ENCODE peak calls at places on chromosomes 3 and 15, in four cellular contexts. I, L, Q and D are unnamed samples.

GRCh38 chr3:182212479-182213076 is 500.9 kb downstream of the SOX2 start:
- DNase-seq in L (no peak), Q (no peak), I (no peak), D (no peak)

GRCh38 chr3:62134061-62134496 is 239.3 kb downstream of the FEZF2 start:
- DNase-seq in L (no peak), I (no peak), Q (no peak), D (no peak)

GRCh38 chr3:27253831-27254230 is 115.4 kb downstream of the NEK10 start:
- DNase-seq in I (peak), L (no peak), Q (no peak), D (no peak)

GRCh38 chr15:57827021-57827420 is 120.5 kb downstream of the POLR2M start:
- DNase-seq in L (no peak), I (peak), Q (no peak), D (no peak)

GRCh38 chr3:50354186-50354764 is 3.6 kb downstream of the CYB561D2 start:
- DNase-seq in L (no peak), I (no peak), Q (no peak), D (no peak)

GRCh38 chr15:68447209-68447608 is 15.2 kb upstream of the ITGA11 start:
- DNase-seq in I (no peak), L (no peak), Q (no peak), D (no peak)

GRCh38 chr3:190229632-190230424 is 92.4 kb downstream of the CLDN1 start:
- DNase-seq in L (no peak), Q (no peak), I (no peak), D (no peak)

GRCh38 chr15:59296181-59296617 is 76.5 kb downstream of the MYO1E start:
- DNase-seq in I (no peak), Q (no peak), L (no peak), D (no peak)

GRCh38 chr3:109081746-109082510 is 36.0 kb downstream of the MORC1 start:
- DNase-seq in Q (peak), I (peak), L (peak), D (peak)

GRCh38 chr3:197204729-197205128 is 93.7 kb downstream of the DLG1 start:
- DNase-seq in Q (no peak), I (no peak), L (no peak), D (no peak)

DNA sequence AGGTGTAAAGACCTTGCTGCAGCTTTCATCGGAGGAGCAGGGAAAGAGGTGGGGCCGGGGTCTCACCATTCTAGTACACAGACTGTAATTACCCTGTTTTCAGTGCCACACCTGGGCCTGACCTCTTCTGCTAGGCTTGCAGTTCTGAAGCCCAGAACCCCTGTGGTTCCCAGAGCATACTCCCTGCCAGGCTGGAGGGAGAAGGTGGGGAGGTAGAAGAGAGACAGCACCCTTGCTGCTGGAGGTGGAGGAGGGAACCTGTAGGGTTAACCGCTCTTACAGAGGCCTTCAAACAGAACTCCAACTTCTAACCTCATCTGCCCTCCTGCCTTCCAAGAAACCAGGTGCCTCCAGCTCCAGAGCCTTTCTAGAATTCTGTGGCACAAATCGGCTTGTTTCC is 27.0 kb downstream of the PCOLCE2 start:
- DNase-seq in L (no peak), I (no peak), Q (no peak), D (no peak)
- TF ChIP-seq SPI1 in L (no peak), I (no peak), Q (no peak), D (no peak)

DNA sequence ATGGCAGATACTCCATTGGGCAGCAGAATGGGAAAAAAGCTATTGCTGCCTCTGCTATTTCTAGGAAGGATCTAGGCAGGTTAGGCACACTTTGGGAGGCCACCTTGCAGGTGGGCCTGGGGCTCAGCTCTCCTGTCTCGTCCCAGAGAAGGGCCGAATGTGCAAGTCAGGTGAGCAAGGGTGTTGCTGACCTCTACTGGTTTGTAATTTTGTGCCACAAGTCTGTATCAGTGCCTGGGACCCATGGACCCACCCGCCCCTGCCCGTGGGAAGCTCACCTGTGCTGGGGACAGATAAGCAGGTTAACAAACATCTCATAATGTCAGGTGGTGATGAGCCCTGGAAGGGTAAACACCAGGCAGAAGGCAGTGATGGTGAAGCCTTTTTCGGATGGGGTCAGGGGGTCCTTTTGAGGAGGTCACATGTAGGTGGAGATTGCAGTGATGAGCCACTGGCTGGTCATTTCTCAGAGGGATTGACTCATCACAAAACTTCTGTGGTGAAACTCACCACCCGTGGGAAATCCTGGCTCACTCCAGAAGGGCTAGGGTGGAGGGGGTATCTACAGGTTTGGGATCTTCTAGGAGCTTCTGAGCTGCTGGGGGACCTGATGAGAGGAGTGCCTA is 161.3 kb downstream of the KLF13 start:
- DNase-seq in L (no peak), I (peak), Q (no peak), D (no peak)
- TF ChIP-seq SPI1 in L (no peak), I (no peak), Q (no peak), D (no peak)

GRCh38 chr15:88348579-88349255 is 92.2 kb upstream of the NTRK3 start:
- DNase-seq in L (no peak), Q (no peak), I (no peak), D (no peak)

GRCh38 chr15:88345962-88346361 is 89.4 kb upstream of the NTRK3 start:
- DNase-seq in I (no peak), L (no peak), Q (no peak), D (no peak)

GRCh38 chr15:88341653-88342052 is 85.1 kb upstream of the NTRK3 start:
- DNase-seq in L (no peak), I (no peak), Q (no peak), D (no peak)

GRCh38 chr15:88342666-88343065 is 86.1 kb upstream of the NTRK3 start:
- DNase-seq in Q (no peak), L (no peak), I (no peak), D (no peak)

DNA sequence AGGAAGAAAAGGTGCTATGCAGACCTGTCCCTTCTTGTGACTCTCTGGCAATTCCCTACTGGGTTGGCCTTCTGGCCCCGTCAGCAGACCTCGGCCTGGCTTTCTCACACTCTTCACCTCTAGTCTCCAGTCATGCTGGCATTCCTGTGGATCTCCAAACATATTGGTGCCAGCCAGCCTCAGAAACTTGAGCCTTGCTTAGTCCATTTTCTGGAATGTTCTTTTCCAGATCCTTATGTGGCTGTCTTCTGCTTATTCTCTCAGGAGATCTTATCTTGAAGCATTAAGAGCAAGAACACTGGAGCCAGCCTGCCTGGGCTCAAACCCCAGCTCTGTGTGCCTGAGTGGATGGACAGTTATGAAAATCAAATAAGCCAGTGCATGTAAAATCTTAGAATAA is 88.2 kb upstream of the NTRK3 start:
- DNase-seq in L (no peak), I (no peak), Q (no peak), D (no peak)
- TF ChIP-seq SPI1 in L (no peak), I (no peak), Q (no peak), D (no peak)

DNA sequence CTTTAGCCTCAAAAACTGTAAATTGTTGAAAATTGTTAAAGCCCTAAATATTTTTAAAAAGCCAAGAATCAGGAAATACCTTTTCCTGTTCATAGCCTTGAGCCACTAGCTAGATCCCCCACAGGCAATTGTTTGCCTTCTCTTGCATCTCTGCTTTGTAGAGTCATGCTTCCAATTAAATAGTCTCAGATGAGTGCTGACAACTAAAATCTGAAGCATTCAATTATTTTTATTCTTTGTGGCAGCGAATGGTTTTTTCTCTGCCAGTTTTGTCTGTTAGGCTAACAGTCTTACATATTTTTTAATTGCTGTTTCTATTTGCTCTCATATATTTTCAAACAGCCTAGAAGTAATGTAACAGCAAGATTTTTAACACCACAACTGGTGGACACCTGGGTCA is 277.1 kb upstream of the GBE1 start:
- DNase-seq in Q (no peak), I (no peak), L (no peak), D (no peak)
- TF ChIP-seq SPI1 in Q (no peak), I (no peak), L (no peak), D (no peak)

GRCh38 chr3:41581700-41582099 is 380.2 kb downstream of the ULK4 start:
- DNase-seq in I (peak), Q (no peak), L (peak), D (peak)
- TF ChIP-seq SPI1 in I (peak), Q (peak), L (peak), D (peak)

GRCh38 chr3:189041482-189042090 is 130.2 kb upstream of the TPRG1 start:
- DNase-seq in Q (no peak), L (peak), I (peak), D (no peak)
- TF ChIP-seq SPI1 in Q (no peak), L (no peak), I (no peak), D (no peak)

GRCh38 chr15:64430000-64430735 is 30.2 kb upstream of the ZNF609 start:
- DNase-seq in L (no peak), I (peak), Q (peak), D (peak)
- TF ChIP-seq SPI1 in L (no peak), I (no peak), Q (no peak), D (peak)

GRCh38 chr15:67195305-67195704 is 59.2 kb downstream of the AAGAB start:
- DNase-seq in Q (peak), I (no peak), L (no peak), D (no peak)

GRCh38 chr15:67198157-67198754 is 56.2 kb downstream of the AAGAB start:
- DNase-seq in L (no peak), I (peak), Q (no peak), D (no peak)

GRCh38 chr15:67196222-67196621 is 58.2 kb downstream of the AAGAB start:
- DNase-seq in L (no peak), I (no peak), Q (no peak), D (no peak)

GRCh38 chr15:67197364-67197695 is 57.1 kb downstream of the AAGAB start:
- DNase-seq in Q (no peak), I (no peak), L (no peak), D (no peak)

DNA sequence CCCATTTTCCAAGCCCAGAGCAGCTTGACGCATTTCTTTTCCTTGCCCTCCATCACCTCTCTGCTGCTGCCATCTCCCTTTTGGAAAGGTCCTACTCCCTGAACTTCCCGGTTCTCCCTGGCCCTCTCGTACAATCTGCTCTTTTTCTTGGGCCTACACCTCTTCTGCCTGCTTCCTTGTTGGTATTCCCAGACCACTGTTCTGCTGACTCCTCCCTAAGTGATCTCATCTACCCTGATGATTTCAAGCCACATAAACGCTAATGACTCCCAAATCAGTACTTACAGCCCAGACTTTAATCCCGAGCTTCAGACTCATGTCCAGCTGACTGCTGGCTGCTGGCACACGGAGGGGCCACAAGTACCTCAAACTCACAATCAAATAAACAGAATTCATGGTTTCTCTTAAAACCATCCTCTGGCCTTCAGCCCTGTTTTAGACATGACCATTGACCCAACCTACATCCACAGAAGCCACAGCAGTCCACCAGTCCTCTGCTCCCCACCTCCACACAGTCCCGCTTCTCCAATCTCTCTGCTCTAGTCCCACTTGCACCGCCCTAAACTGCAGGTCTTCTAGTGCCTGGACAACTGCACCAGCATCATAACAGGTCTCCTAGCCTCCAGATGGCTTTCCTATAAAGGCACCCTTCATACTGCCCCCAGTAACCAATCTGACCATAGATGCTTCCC is 57.6 kb downstream of the AAGAB start:
- DNase-seq in L (no peak), Q (peak), I (no peak), D (no peak)
- TF ChIP-seq SPI1 in L (no peak), Q (no peak), I (no peak), D (no peak)